ENCODE peak calls at places on chromosome 19, in five cellular contexts. I is nucleus accumbens, W is T-helper 17 cell, Z is aorta, J is NCI-H69. H is an unnamed sample.

GRCh38 chr19:4061178-4061682 is 5.5 kb downstream of the ZBTB7A start:
- DNase-seq in I (no peak), W (no peak), Z (peak), J (peak), H (no peak)

GRCh38 chr19:28424662-28425430 is 788.1 kb downstream of the UQCRFS1 start:
- DNase-seq in I (no peak), W (no peak), Z (no peak), J (no peak), H (no peak)

GRCh38 chr19:15101479-15102082 is 5.6 kb upstream of the SYDE1 start:
- DNase-seq in I (no peak), W (peak), Z (peak), J (peak), H (peak)

GRCh38 chr19:2045501-2046045 is 5.5 kb downstream of the MKNK2 start:
- DNase-seq in I (no peak), W (no peak), Z (peak), J (no peak), H (no peak)

GRCh38 chr19:14475251-14476073 is at the start of gene PTGER1:
- DNase-seq in I (no peak), W (no peak), Z (no peak), J (peak), H (peak)

GRCh38 chr19:12721656-12722565 is 1.8 kb downstream of the TNPO2 start:
- DNase-seq in I (peak), W (no peak), Z (peak), J (peak), H (peak)

GRCh38 chr19:45882652-45883585 is 3.0 kb downstream of the IRF2BP1 start:
- DNase-seq in I (peak), W (peak), Z (peak), J (peak), H (peak)

GRCh38 chr19:55172741-55173140 is 6.3 kb upstream of the DNAAF3 start:
- DNase-seq in I (no peak), W (no peak), Z (no peak), J (peak), H (no peak)

GRCh38 chr19:44575116-44575700 is 38.2 kb upstream of the IGSF23 start:
- DNase-seq in I (no peak), W (no peak), Z (no peak), J (no peak), H (no peak)

GRCh38 chr19:18204394-18205179 is 745 bp upstream of the RAB3A start:
- DNase-seq in I (peak), W (no peak), Z (no peak), J (peak), H (peak)

GRCh38 chr19:15836345-15836594 is 20.8 kb upstream of the OR10H1 start:
- DNase-seq in I (no peak), W (no peak), Z (no peak), J (no peak), H (no peak)

GRCh38 chr19:23565256-23565655 is 121.8 kb downstream of the ZNF675 start:
- DNase-seq in I (no peak), W (no peak), Z (no peak), J (no peak), H (no peak)

GRCh38 chr19:38361633-38362075 is 12.7 kb upstream of the PSMD8 start:
- DNase-seq in I (peak), W (peak), Z (peak), J (peak), H (peak)

GRCh38 chr19:10552596-10553053 is 8.9 kb downstream of the ATG4D start:
- DNase-seq in I (no peak), W (no peak), Z (no peak), J (peak), H (no peak)

GRCh38 chr19:53160350-53160749 is 1.5 kb upstream of the ZNF347 start:
- DNase-seq in I (no peak), W (no peak), Z (no peak), J (no peak), H (no peak)

GRCh38 chr19:16737909-16738308 is 18.3 kb downstream of the NWD1 start:
- DNase-seq in I (no peak), W (no peak), Z (no peak), J (peak), H (peak)

GRCh38 chr19:19053508-19054314 is 10.1 kb upstream of the SLC25A42 start:
- DNase-seq in I (peak), W (peak), Z (peak), J (peak), H (peak)

GRCh38 chr19:17246681-17247425 is 1.1 kb upstream of the NR2F6 start:
- DNase-seq in I (peak), W (no peak), Z (no peak), J (peak), H (peak)

GRCh38 chr19:33344210-33344609 is 29.3 kb upstream of the CEBPG start:
- DNase-seq in I (peak), W (no peak), Z (no peak), J (peak), H (no peak)

GRCh38 chr19:5193192-5193591 is 147.4 kb downstream of the PTPRS start:
- DNase-seq in I (peak), W (no peak), Z (no peak), J (peak), H (peak)

GRCh38 chr19:55623130-55623868 is 1.1 kb downstream of the ZNF784 start:
- DNase-seq in I (no peak), W (no peak), Z (no peak), J (no peak), H (no peak)

GRCh38 chr19:31591258-31591657 is 242.0 kb upstream of the TSHZ3 start:
- DNase-seq in I (no peak), W (no peak), Z (no peak), J (no peak), H (no peak)

GRCh38 chr19:38059897-38060296 is 152.9 kb downstream of the SIPA1L3 start:
- DNase-seq in I (no peak), W (no peak), Z (no peak), J (no peak), H (no peak)

GRCh38 chr19:18466354-18466753 is 28.4 kb upstream of the ISYNA1 start:
- DNase-seq in I (no peak), W (no peak), Z (no peak), J (no peak), H (no peak)

GRCh38 chr19:58009666-58010301 is 7.2 kb upstream of the ZNF606 start:
- DNase-seq in I (peak), W (peak), Z (peak), J (peak), H (peak)

GRCh38 chr19:45305421-45305820 is 17.3 kb downstream of the CKM start:
- DNase-seq in I (no peak), W (no peak), Z (no peak), J (no peak), H (peak)

GRCh38 chr19:29706635-29707034 is 8.4 kb downstream of the C19orf12 start:
- DNase-seq in I (no peak), W (no peak), Z (peak), J (no peak), H (no peak)